ENCODE peak calls at places on chromosomes 13 and 19, in seven cellular contexts. G, I, W, H, Z, J and B are unnamed samples.

GRCh38 chr13:23715762-23716235 is 145.6 kb downstream of the TNFRSF19 start:
- DNase-seq in J (no peak), G (peak), Z (peak), W (peak), H (no peak), I (peak), B (no peak)

GRCh38 chr13:72390909-72391308 is 336.5 kb downstream of the MZT1 start:
- DNase-seq in W (peak), Z (no peak), H (no peak), J (no peak), G (no peak), I (no peak), B (no peak)

GRCh38 chr13:44386932-44387556 is 13.4 kb downstream of the SERP2 start:
- DNase-seq in J (no peak), I (no peak), Z (peak), G (no peak), H (no peak), W (no peak), B (no peak)

GRCh38 chr13:110108348-110109139 is 198.4 kb downstream of the COL4A1 start:
- DNase-seq in Z (peak), W (peak), G (peak), H (peak), I (peak), J (no peak), B (no peak)

GRCh38 chr13:71290963-71291937 is 575.8 kb downstream of the DACH1 start:
- DNase-seq in J (peak), G (peak), Z (no peak), W (peak), I (no peak), H (peak), B (no peak)

GRCh38 chr19:19132912-19133311 is 5.4 kb downstream of the TMEM161A start:
- DNase-seq in Z (no peak), W (no peak), J (no peak), I (no peak), H (no peak), G (no peak), B (no peak)

GRCh38 chr19:56670961-56671612 is 470 bp downstream of the ZNF835 start:
- DNase-seq in I (no peak), W (no peak), H (no peak), J (no peak), G (no peak), Z (no peak), B (no peak)

GRCh38 chr19:12967907-12968306 is 1.5 kb upstream of the DAND5 start:
- DNase-seq in G (no peak), I (no peak), Z (no peak), W (no peak), H (no peak), J (no peak), B (no peak)

GRCh38 chr19:42074513-42075363 is 1.2 kb upstream of the ZNF574 start:
- DNase-seq in W (peak), I (no peak), H (no peak), J (no peak), Z (no peak), G (peak), B (no peak)

GRCh38 chr19:34549833-34550232 is 68.3 kb downstream of the WTIP start:
- DNase-seq in Z (no peak), H (no peak), W (no peak), J (no peak), G (no peak), I (no peak), B (no peak)

GRCh38 chr13:41461527-41462124 is 4.3 kb downstream of the RGCC start:
- DNase-seq in Z (no peak), G (no peak), J (no peak), H (no peak), I (no peak), W (no peak), B (no peak)

GRCh38 chr13:31914843-31915242 is 116.7 kb upstream of the FRY start:
- DNase-seq in W (no peak), I (no peak), J (no peak), H (no peak), Z (no peak), G (no peak), B (no peak)

GRCh38 chr13:32417995-32418394 is 9.9 kb downstream of the N4BP2L1 start:
- DNase-seq in H (no peak), G (no peak), I (no peak), Z (no peak), J (no peak), W (no peak), B (no peak)

GRCh38 chr13:36432106-36432544 is at the start of gene CCNA1:
- DNase-seq in W (no peak), I (peak), J (no peak), G (peak), H (peak), Z (peak), B (no peak)

GRCh38 chr13:27261376-27261775 is 9.3 kb upstream of the RASL11A start:
- DNase-seq in I (no peak), G (no peak), H (no peak), W (peak), Z (no peak), J (no peak), B (no peak)